ENCODE peak calls at places on chromosomes 3 and 15, in eight cellular contexts. One of them, this sample, is unnamed.

GRCh38 chr3:150255416-150255815 is 152.7 kb upstream of the TSC22D2 start:
- DNase-seq in HCT116: no peak
- DNase-seq in transverse colon: no peak
- DNase-seq in left ventricle myocardium inferior: peak
- DNase-seq in upper lobe of right lung: no peak
- DNase-seq in IMR-90: no peak
- DNase-seq in dorsolateral prefrontal cortex: peak
- DNase-seq in uterus: no peak
- DNase-seq in this sample: no peak

GRCh38 chr15:86538141-86538540 is 458.5 kb downstream of the AGBL1 start:
- DNase-seq in HCT116: no peak
- DNase-seq in transverse colon: no peak
- DNase-seq in left ventricle myocardium inferior: no peak
- DNase-seq in upper lobe of right lung: no peak
- DNase-seq in IMR-90: no peak
- DNase-seq in dorsolateral prefrontal cortex: no peak
- DNase-seq in uterus: no peak
- DNase-seq in this sample: no peak

GRCh38 chr3:30768703-30769550 is 125.5 kb downstream of the GADL1 start:
- DNase-seq in HCT116: peak
- DNase-seq in transverse colon: peak
- DNase-seq in left ventricle myocardium inferior: peak
- DNase-seq in upper lobe of right lung: peak
- DNase-seq in IMR-90: peak
- DNase-seq in dorsolateral prefrontal cortex: peak
- DNase-seq in uterus: peak
- DNase-seq in this sample: peak

GRCh38 chr3:186509423-186509822 is 34.8 kb downstream of the CRYGS start:
- DNase-seq in HCT116: no peak
- DNase-seq in transverse colon: no peak
- DNase-seq in left ventricle myocardium inferior: no peak
- DNase-seq in upper lobe of right lung: no peak
- DNase-seq in IMR-90: no peak
- DNase-seq in dorsolateral prefrontal cortex: no peak
- DNase-seq in uterus: no peak
- DNase-seq in this sample: no peak

GRCh38 chr3:134312873-134313838 is 61.1 kb downstream of the AMOTL2 start:
- DNase-seq in HCT116: no peak
- DNase-seq in transverse colon: peak
- DNase-seq in left ventricle myocardium inferior: peak
- DNase-seq in upper lobe of right lung: peak
- DNase-seq in IMR-90: peak
- DNase-seq in dorsolateral prefrontal cortex: no peak
- DNase-seq in uterus: peak
- DNase-seq in this sample: peak

GRCh38 chr3:69785769-69786311 is 46.6 kb downstream of the MITF start:
- DNase-seq in HCT116: no peak
- DNase-seq in transverse colon: no peak
- DNase-seq in left ventricle myocardium inferior: no peak
- DNase-seq in upper lobe of right lung: no peak
- DNase-seq in IMR-90: no peak
- DNase-seq in dorsolateral prefrontal cortex: no peak
- DNase-seq in uterus: no peak
- DNase-seq in this sample: no peak

GRCh38 chr3:12603969-12604368 is 47.1 kb downstream of the MKRN2 start:
- DNase-seq in HCT116: no peak
- DNase-seq in transverse colon: no peak
- DNase-seq in left ventricle myocardium inferior: no peak
- DNase-seq in upper lobe of right lung: no peak
- DNase-seq in IMR-90: no peak
- DNase-seq in dorsolateral prefrontal cortex: no peak
- DNase-seq in uterus: no peak
- DNase-seq in this sample: no peak

GRCh38 chr3:36362973-36363372 is 17.3 kb upstream of the STAC start:
- DNase-seq in HCT116: peak
- DNase-seq in transverse colon: no peak
- DNase-seq in left ventricle myocardium inferior: no peak
- DNase-seq in upper lobe of right lung: no peak
- DNase-seq in IMR-90: peak
- DNase-seq in dorsolateral prefrontal cortex: no peak
- DNase-seq in uterus: no peak
- DNase-seq in this sample: peak

GRCh38 chr3:58526124-58526957 is 10.6 kb downstream of the ACOX2 start:
- DNase-seq in HCT116: peak
- DNase-seq in transverse colon: no peak
- DNase-seq in left ventricle myocardium inferior: no peak
- DNase-seq in upper lobe of right lung: no peak
- DNase-seq in IMR-90: peak
- DNase-seq in dorsolateral prefrontal cortex: no peak
- DNase-seq in uterus: no peak
- DNase-seq in this sample: peak

GRCh38 chr3:33372218-33373081 is 67.8 kb downstream of the UBP1 start:
- DNase-seq in HCT116: peak
- DNase-seq in transverse colon: peak
- DNase-seq in left ventricle myocardium inferior: no peak
- DNase-seq in upper lobe of right lung: no peak
- DNase-seq in IMR-90: peak
- DNase-seq in dorsolateral prefrontal cortex: peak
- DNase-seq in uterus: no peak
- DNase-seq in this sample: peak

GRCh38 chr3:96813820-96814580 is 394 bp upstream of the EPHA6 start:
- DNase-seq in HCT116: no peak
- DNase-seq in transverse colon: peak
- DNase-seq in left ventricle myocardium inferior: peak
- DNase-seq in upper lobe of right lung: peak
- DNase-seq in IMR-90: peak
- DNase-seq in dorsolateral prefrontal cortex: peak
- DNase-seq in uterus: no peak
- DNase-seq in this sample: peak

GRCh38 chr3:148739720-148740119 is 42.0 kb downstream of the AGTR1 start:
- DNase-seq in HCT116: no peak
- DNase-seq in transverse colon: no peak
- DNase-seq in left ventricle myocardium inferior: no peak
- DNase-seq in upper lobe of right lung: no peak
- DNase-seq in IMR-90: no peak
- DNase-seq in dorsolateral prefrontal cortex: no peak
- DNase-seq in uterus: no peak
- DNase-seq in this sample: no peak

GRCh38 chr3:90136468-90137191 is 1029.2 kb downstream of the EPHA3 start:
- DNase-seq in HCT116: no peak
- DNase-seq in transverse colon: peak
- DNase-seq in left ventricle myocardium inferior: no peak
- DNase-seq in upper lobe of right lung: no peak
- DNase-seq in IMR-90: no peak
- DNase-seq in dorsolateral prefrontal cortex: no peak
- DNase-seq in uterus: no peak
- DNase-seq in this sample: no peak

GRCh38 chr3:171419457-171419856 is 40.7 kb downstream of the TNIK start:
- DNase-seq in HCT116: no peak
- DNase-seq in transverse colon: no peak
- DNase-seq in left ventricle myocardium inferior: no peak
- DNase-seq in upper lobe of right lung: no peak
- DNase-seq in IMR-90: no peak
- DNase-seq in dorsolateral prefrontal cortex: peak
- DNase-seq in uterus: no peak
- DNase-seq in this sample: no peak

GRCh38 chr3:43180027-43180426 is 74.1 kb upstream of the POMGNT2 start:
- DNase-seq in HCT116: no peak
- DNase-seq in transverse colon: peak
- DNase-seq in left ventricle myocardium inferior: no peak
- DNase-seq in upper lobe of right lung: no peak
- DNase-seq in IMR-90: peak
- DNase-seq in dorsolateral prefrontal cortex: no peak
- DNase-seq in uterus: no peak
- DNase-seq in this sample: peak

DNA sequence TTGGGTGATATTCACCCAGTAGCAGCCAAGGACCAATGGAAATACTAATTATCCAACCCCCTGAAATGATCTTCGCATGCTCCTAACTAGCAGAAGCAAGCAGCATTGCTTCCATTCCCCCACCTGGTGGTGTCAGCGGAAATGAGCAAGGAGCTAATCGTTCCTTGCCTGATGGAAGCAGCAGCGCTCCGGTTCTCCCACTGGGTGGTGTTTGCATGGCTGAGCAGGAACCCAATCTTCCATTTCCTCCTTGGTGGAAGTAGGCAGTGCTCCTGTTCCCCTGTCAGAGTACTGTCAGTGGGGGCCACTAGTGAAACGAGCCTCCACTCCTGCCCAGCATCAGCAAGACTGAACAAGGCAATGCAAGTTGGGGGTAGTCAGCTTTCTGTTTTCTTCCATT is 311.5 kb downstream of the CACNA2D3 start:
- DNase-seq in HCT116: peak
- DNase-seq in transverse colon: no peak
- DNase-seq in left ventricle myocardium inferior: no peak
- DNase-seq in upper lobe of right lung: no peak
- DNase-seq in IMR-90: no peak
- DNase-seq in dorsolateral prefrontal cortex: no peak
- DNase-seq in uterus: no peak
- DNase-seq in this sample: peak
- TF ChIP-seq CTCF in HCT116: peak
- TF ChIP-seq CTCF in transverse colon: no peak
- TF ChIP-seq CTCF in left ventricle myocardium inferior: no peak
- TF ChIP-seq CTCF in upper lobe of right lung: no peak
- TF ChIP-seq CTCF in IMR-90: no peak
- TF ChIP-seq CTCF in dorsolateral prefrontal cortex: no peak
- TF ChIP-seq CTCF in uterus: no peak
- TF ChIP-seq CTCF in this sample: peak

DNA sequence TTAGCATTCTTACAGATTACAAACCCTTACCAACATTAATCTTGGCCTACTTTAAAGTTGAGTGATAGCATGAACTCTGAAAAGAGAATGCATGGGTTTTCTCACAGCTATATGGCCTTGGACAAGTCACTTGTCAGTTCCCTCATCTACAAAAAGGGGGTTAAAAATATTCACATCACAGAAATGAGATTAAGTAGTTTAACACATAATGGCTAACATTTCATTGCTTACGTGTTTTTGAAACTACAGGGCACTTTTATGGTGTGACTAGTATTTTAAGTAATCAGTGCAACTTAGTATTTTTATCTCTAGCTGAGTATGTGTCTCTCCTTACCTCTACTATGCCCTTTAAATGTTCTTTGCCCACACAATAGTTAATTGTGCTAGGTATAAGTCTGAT is 13.8 kb downstream of the TRIM59 start:
- DNase-seq in HCT116: no peak
- DNase-seq in transverse colon: no peak
- DNase-seq in left ventricle myocardium inferior: no peak
- DNase-seq in upper lobe of right lung: no peak
- DNase-seq in IMR-90: no peak
- DNase-seq in dorsolateral prefrontal cortex: no peak
- DNase-seq in uterus: no peak
- DNase-seq in this sample: no peak
- H3K27ac ChIP-seq in HCT116: no peak
- H3K27ac ChIP-seq in transverse colon: no peak
- H3K27ac ChIP-seq in left ventricle myocardium inferior: no peak
- H3K27ac ChIP-seq in upper lobe of right lung: no peak
- H3K27ac ChIP-seq in IMR-90: no peak
- H3K27ac ChIP-seq in dorsolateral prefrontal cortex: peak
- H3K27ac ChIP-seq in uterus: no peak
- H3K27ac ChIP-seq in this sample: no peak

DNA sequence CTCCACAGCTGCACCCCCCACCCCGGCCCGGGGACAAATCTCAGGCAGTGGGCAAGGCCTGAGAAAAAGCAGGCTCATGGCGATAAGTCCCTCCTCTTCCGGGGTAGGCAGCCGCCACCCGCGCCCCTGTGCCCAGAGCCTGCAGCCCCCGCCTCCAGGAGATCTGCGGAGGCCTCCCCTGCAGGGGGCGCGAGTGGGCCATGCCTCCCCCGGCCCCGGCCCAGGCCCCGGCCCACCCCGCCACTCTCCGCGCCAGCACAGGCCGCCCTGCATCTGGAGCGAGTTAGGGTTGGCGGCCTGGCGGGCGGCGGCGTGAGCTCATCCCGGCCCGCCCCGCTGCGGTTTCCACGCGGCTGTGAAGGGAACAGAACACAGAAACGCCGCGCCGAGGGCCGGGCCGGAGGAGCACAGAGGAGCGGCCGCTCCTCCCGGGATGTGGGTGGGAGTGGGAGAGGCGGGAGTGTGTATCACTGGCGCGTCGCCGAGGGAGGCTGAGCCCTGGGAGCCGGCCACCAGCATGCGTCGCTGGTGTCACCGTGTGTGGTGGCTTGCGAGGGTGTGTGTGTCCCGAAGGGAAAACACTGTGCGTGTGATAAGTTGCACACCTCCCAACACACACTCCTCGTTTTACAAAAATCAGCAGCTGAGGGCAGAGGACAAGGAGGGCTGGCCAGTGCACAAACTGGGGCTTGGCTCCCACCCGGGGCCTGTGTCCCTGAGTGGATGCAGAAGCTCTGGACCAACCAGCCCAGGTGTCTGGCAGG is 17.2 kb downstream of the MYL3 start:
- DNase-seq in HCT116: no peak
- DNase-seq in transverse colon: peak
- DNase-seq in left ventricle myocardium inferior: peak
- DNase-seq in upper lobe of right lung: peak
- DNase-seq in IMR-90: peak
- DNase-seq in dorsolateral prefrontal cortex: peak
- DNase-seq in uterus: peak
- DNase-seq in this sample: peak
- TF ChIP-seq CTCF in HCT116: no peak
- TF ChIP-seq CTCF in transverse colon: peak
- TF ChIP-seq CTCF in left ventricle myocardium inferior: peak
- TF ChIP-seq CTCF in upper lobe of right lung: peak
- TF ChIP-seq CTCF in IMR-90: peak
- TF ChIP-seq CTCF in dorsolateral prefrontal cortex: peak
- TF ChIP-seq CTCF in uterus: peak
- TF ChIP-seq CTCF in this sample: peak

DNA sequence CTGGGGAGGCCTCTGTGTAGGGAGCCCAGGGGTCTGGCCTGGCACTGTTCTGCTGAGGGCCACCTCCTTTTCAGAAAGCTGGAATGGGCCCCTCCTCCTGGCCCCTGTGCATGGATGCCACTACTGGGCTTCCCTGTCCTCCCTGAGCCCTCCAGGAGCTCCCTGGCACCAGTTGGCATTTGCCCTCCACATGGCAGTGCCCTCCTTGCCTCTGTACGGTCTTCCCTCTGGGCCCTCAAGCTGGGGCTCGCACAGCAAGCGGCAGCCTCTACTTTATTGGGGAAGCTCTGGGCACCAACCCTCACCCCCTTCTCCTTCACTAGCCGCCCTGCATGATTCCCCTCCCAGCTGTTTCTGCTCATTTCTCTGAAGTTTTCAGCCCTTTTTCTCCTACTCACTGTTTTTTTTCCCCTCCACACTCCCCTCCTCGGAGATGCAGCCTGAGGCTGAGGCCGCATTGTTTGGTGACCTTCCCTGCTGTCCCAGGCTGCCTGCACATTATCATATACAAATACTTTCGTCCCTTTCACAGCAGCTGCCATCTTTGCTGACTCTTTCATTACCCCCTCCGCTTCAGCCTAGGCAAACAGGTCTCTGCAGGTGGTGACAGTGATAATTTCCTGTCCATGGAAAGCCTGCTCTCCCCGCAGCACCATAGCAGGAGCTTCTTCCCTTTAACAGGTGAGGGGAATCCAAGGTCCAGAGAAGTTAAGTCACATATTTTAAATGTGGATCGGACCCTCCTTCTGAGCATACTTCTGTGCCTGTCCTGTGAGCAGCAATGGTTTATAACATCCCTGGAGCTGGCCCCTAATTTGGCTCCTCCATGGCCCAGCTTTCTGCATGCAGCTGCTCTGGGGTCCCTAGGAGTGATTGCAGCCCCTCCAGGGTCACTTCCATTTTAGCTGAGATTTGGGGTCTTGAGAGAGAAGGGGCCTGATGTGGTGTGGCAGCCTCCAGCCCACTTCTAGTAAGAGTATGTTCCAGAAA is 127.5 kb downstream of the EEFSEC start:
- DNase-seq in HCT116: no peak
- DNase-seq in transverse colon: no peak
- DNase-seq in left ventricle myocardium inferior: no peak
- DNase-seq in upper lobe of right lung: no peak
- DNase-seq in IMR-90: no peak
- DNase-seq in dorsolateral prefrontal cortex: no peak
- DNase-seq in uterus: no peak
- DNase-seq in this sample: peak
- H3K27ac ChIP-seq in HCT116: no peak
- H3K27ac ChIP-seq in transverse colon: no peak
- H3K27ac ChIP-seq in left ventricle myocardium inferior: no peak
- H3K27ac ChIP-seq in upper lobe of right lung: no peak
- H3K27ac ChIP-seq in IMR-90: no peak
- H3K27ac ChIP-seq in dorsolateral prefrontal cortex: no peak
- H3K27ac ChIP-seq in uterus: peak
- H3K27ac ChIP-seq in this sample: peak

This sample was measured in endodermal cell.